ENCODE peak calls at places on chromosomes 16 and 17, in nine cellular contexts. F is dorsolateral prefrontal cortex, E is iPS DF 6.9, J is neural progenitor cell, U is mammary epithelial cell, H is A549, A is fibroblast of lung, X is breast epithelium, N is hepatocyte. L is an unnamed sample.

GRCh38 chr17:79075433-79075805 is 795 bp downstream of the ENGASE start:
- DNase-seq in X (no peak), F (no peak), A (no peak), U (no peak), J (no peak), E (no peak), H (no peak), N (no peak), L (no peak)

GRCh38 chr17:2847601-2848255 is 51.5 kb downstream of the RAP1GAP2 start:
- DNase-seq in U (no peak), E (no peak), F (no peak), N (no peak), X (no peak), J (no peak), A (no peak), H (no peak), L (no peak)

GRCh38 chr16:4049031-4049430 is 67.2 kb downstream of the ADCY9 start:
- DNase-seq in E (no peak), A (no peak), H (no peak), U (no peak), X (no peak), N (no peak), F (no peak), J (no peak), L (no peak)

GRCh38 chr17:37830151-37830993 is 85.5 kb upstream of the HNF1B start:
- DNase-seq in F (no peak), H (no peak), E (no peak), X (no peak), U (no peak), J (no peak), A (no peak), N (peak; percentile 37), L (no peak)

GRCh38 chr17:34562387-34562786 is 17.0 kb upstream of the TMEM132E start:
- DNase-seq in A (no peak), X (no peak), H (peak; percentile 18), J (peak; percentile 45), U (no peak), N (peak; percentile 18), F (no peak), E (no peak), L (no peak)

GRCh38 chr17:8586766-8587165 is 43.8 kb downstream of the MYH10 start:
- DNase-seq in A (no peak), H (no peak), N (no peak), J (no peak), E (no peak), X (no peak), F (no peak), U (peak; percentile 2), L (no peak)

GRCh38 chr16:66524601-66525164 is 25.2 kb downstream of the TK2 start:
- DNase-seq in H (no peak), E (no peak), A (no peak), N (no peak), J (no peak), U (no peak), X (no peak), F (no peak), L (no peak)

GRCh38 chr16:85461814-85462404 is 151.2 kb upstream of the GSE1 start:
- DNase-seq in U (no peak), F (no peak), A (peak; percentile 45), X (no peak), E (no peak), N (peak; percentile 83), H (no peak), J (peak; percentile 90), L (peak; percentile 10)

GRCh38 chr17:57819273-57819672 is 30.6 kb downstream of the MRPS23 start:
- DNase-seq in A (no peak), N (no peak), J (no peak), U (peak; percentile 83), H (no peak), X (no peak), E (no peak), F (no peak), L (no peak)

GRCh38 chr16:813916-814412 is 13.4 kb upstream of the GNG13 start:
- DNase-seq in H (no peak), E (no peak), X (no peak), J (no peak), N (no peak), U (no peak), F (no peak), A (no peak), L (no peak)

GRCh38 chr16:817001-817906 is 16.7 kb upstream of the GNG13 start:
- DNase-seq in X (no peak), H (no peak), F (no peak), J (no peak), E (no peak), A (no peak), U (no peak), N (no peak), L (no peak)

GRCh38 chr16:815861-816260 is 15.3 kb upstream of the GNG13 start:
- DNase-seq in N (no peak), X (no peak), F (no peak), A (no peak), H (no peak), E (no peak), J (no peak), U (no peak), L (no peak)

GRCh38 chr16:814974-815373 is 14.4 kb upstream of the GNG13 start:
- DNase-seq in N (no peak), J (no peak), H (no peak), A (peak; percentile 31), X (no peak), E (no peak), U (no peak), F (no peak), L (peak; percentile 26)

GRCh38 chr16:813204-813915 is 12.8 kb upstream of the GNG13 start:
- DNase-seq in J (peak; percentile 86), F (peak; percentile 68), A (peak; percentile 20), U (no peak), X (no peak), E (no peak), H (no peak), N (peak; percentile 76), L (no peak)
- H3K4me3 ChIP-seq in J (peak overlapping the region; percentile 44), F (peak overlapping the region; percentile 52), A (no peak overlapping the region), U (no peak overlapping the region), X (no peak overlapping the region), E (peak overlapping the region; percentile 34), H (peak overlapping the region; percentile 43), N (no peak overlapping the region), L (peak overlapping the region; percentile 27)

GRCh38 chr17:75637143-75637538 is 3.9 kb downstream of the SMIM5 start:
- DNase-seq in F (peak; percentile 54), N (no peak), H (no peak), X (no peak), E (no peak), J (no peak), A (no peak), U (no peak), L (no peak)
- H3K27ac ChIP-seq in F (peak overlapping the region; percentile 97), N (no peak overlapping the region), H (no peak overlapping the region), X (no peak overlapping the region), E (no peak overlapping the region), J (no peak overlapping the region), A (no peak overlapping the region), U (no peak overlapping the region), L (no peak overlapping the region)

GRCh38 chr16:1991588-1992474 is 2.1 kb downstream of the SYNGR3 start:
- DNase-seq in H (peak; percentile 92), E (no peak), J (peak; percentile 97), A (peak; percentile 90), N (peak; percentile 95), X (peak; percentile 87), U (peak; percentile 75), F (peak; percentile 76), L (peak; percentile 67)
- H3K4me3 ChIP-seq in H (peak overlapping the region; percentile 10), E (peak overlapping the region; percentile 18), J (peak overlapping the region; percentile 28), A (no peak overlapping the region), N (no peak overlapping the region), X (peak overlapping the region; percentile 30), U (peak overlapping the region; percentile 40), F (peak overlapping the region; percentile 71), L (peak overlapping the region; percentile 48)

GRCh38 chr16:50814043-50814442 is 72.2 kb downstream of the CYLD start:
- DNase-seq in N (no peak), E (no peak), A (no peak), H (no peak), J (no peak), X (no peak), F (no peak), U (no peak), L (no peak)
- H3K27ac ChIP-seq in N (no peak overlapping the region), E (no peak overlapping the region), A (no peak overlapping the region), H (no peak overlapping the region), J (no peak overlapping the region), X (no peak overlapping the region), F (no peak overlapping the region), U (no peak overlapping the region), L (no peak overlapping the region)

GRCh38 chr16:59634951-59635350 is 900.8 kb upstream of the GOT2 start:
- DNase-seq in F (no peak), N (no peak), E (no peak), A (peak; percentile 31), J (no peak), U (no peak), X (no peak), H (no peak), L (no peak)

GRCh38 chr16:59633996-59634579 is 900.0 kb upstream of the GOT2 start:
- DNase-seq in A (peak; percentile 70), F (no peak), H (peak; percentile 6), N (no peak), J (no peak), U (peak; percentile 37), E (no peak), X (no peak), L (peak; percentile 38)

GRCh38 chr16:59635674-59636073 is 901.6 kb upstream of the GOT2 start:
- DNase-seq in J (no peak), E (no peak), X (no peak), F (no peak), A (no peak), H (no peak), N (no peak), U (peak; percentile 56), L (no peak)

GRCh38 chr16:59632266-59632855 is 898.2 kb upstream of the GOT2 start:
- DNase-seq in J (no peak), F (no peak), U (peak; percentile 13), E (no peak), X (no peak), A (peak; percentile 83), N (peak; percentile 11), H (peak; percentile 48), L (no peak)
- H3K4me3 ChIP-seq in J (no peak overlapping the region), F (no peak overlapping the region), U (no peak overlapping the region), E (no peak overlapping the region), X (no peak overlapping the region), A (no peak overlapping the region), N (no peak overlapping the region), H (no peak overlapping the region), L (no peak overlapping the region)

GRCh38 chr16:58042001-58042885 is 16.7 kb downstream of the MMP15 start:
- DNase-seq in X (no peak), H (no peak), F (no peak), J (no peak), U (no peak), N (no peak), E (no peak), A (no peak), L (no peak)
- H3K27ac ChIP-seq in X (no peak overlapping the region), H (no peak overlapping the region), F (no peak overlapping the region), J (no peak overlapping the region), U (no peak overlapping the region), N (no peak overlapping the region), E (no peak overlapping the region), A (no peak overlapping the region), L (no peak overlapping the region)

DNA sequence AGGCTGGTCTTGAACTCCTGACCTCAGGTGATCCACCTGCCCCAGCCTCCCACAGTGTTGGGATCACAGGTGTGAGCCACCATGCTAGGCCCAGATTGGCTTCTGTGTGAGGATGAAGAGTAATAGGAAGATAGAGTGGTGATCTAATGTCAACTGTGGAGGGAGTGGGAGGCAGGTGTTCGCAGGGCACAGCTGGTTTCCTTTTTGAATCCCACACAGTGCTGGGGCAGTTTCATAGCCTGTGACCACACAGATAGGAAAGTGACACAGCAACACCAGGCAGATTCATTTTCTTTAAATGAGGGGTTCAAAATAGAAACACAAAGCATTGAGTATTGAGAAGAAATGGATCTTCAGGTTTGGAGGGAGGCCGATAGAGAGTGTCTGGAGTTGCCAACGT is 540.3 kb downstream of the WWOX start:
- DNase-seq in A (no peak), N (no peak), F (no peak), E (no peak), X (no peak), U (no peak), H (no peak), J (no peak), L (no peak)
- H3K4me3 ChIP-seq in A (no peak overlapping the region), N (no peak overlapping the region), F (no peak overlapping the region), E (no peak overlapping the region), X (no peak overlapping the region), U (no peak overlapping the region), H (no peak overlapping the region), J (no peak overlapping the region), L (no peak overlapping the region)